ENCODE peak calls at places on chromosomes 2 and 18, in ten cellular contexts. B is GDM1; O is HT1080; A is WTC11; C is stimulated activated CD8-positive, alpha-beta memory T cell treated with anti-CD3 and anti-CD28 coated beads, Interleukin-7, amount 100 ng/mL, for 1 hour; L is dermis blood vessel endothelial cell; Z is IMR-90; F is ACHN; I is stimulated activated CD4-positive, alpha-beta T cell treated with anti-CD3 and anti-CD28 coated beads, Interleukin-15, amount 100 ng/mL, for 24 hours; Y is skeletal muscle cell. S is an unnamed sample.

GRCh38 chr2:98822301-98823164 is 91.6 kb upstream of the MGAT4A start:
- DNase-seq in B (no peak), O (no peak), A (peak), C (peak), L (peak), Z (no peak), F (peak), I (peak), Y (no peak), S (no peak)

GRCh38 chr2:23366720-23367119 is 18.3 kb upstream of the KLHL29 start:
- DNase-seq in B (no peak), O (peak), A (no peak), C (no peak), L (no peak), Z (no peak), F (no peak), I (no peak), Y (no peak), S (no peak)

GRCh38 chr2:26605195-26605968 is 35.8 kb downstream of the CIB4 start:
- DNase-seq in B (peak), O (peak), A (peak), C (no peak), L (peak), Z (peak), F (peak), I (peak), Y (no peak), S (peak)

GRCh38 chr2:182078988-182079602 is 93.4 kb downstream of the PPP1R1C start:
- DNase-seq in B (no peak), O (no peak), A (no peak), C (no peak), L (no peak), Z (no peak), F (no peak), I (no peak), Y (no peak), S (no peak)

GRCh38 chr2:216603010-216603883 is 30.0 kb upstream of the IGFBP2 start:
- DNase-seq in B (no peak), O (no peak), A (no peak), C (no peak), L (no peak), Z (no peak), F (no peak), I (no peak), Y (no peak), S (peak)

GRCh38 chr2:133591164-133591563 is 22.9 kb upstream of the NCKAP5 start:
- DNase-seq in B (no peak), O (no peak), A (no peak), C (no peak), L (peak), Z (no peak), F (no peak), I (no peak), Y (no peak), S (no peak)

GRCh38 chr2:105875241-105875640 is 130.5 kb downstream of the NCK2 start:
- DNase-seq in B (no peak), O (no peak), A (no peak), C (no peak), L (no peak), Z (no peak), F (no peak), I (no peak), Y (no peak), S (no peak)

GRCh38 chr2:232870002-232870765 is at the start of gene SNORC:
- DNase-seq in B (no peak), O (no peak), A (no peak), C (no peak), L (no peak), Z (no peak), F (no peak), I (no peak), Y (no peak), S (no peak)

GRCh38 chr2:208142255-208142924 is 3.6 kb downstream of the CRYGB start:
- DNase-seq in B (no peak), O (no peak), A (no peak), C (no peak), L (peak), Z (peak), F (no peak), I (no peak), Y (no peak), S (no peak)

GRCh38 chr2:171741189-171741588 is 53.9 kb downstream of the DYNC1I2 start:
- DNase-seq in B (no peak), O (peak), A (no peak), C (no peak), L (no peak), Z (peak), F (no peak), I (no peak), Y (no peak), S (peak)

GRCh38 chr18:47758000-47758399 is 172.5 kb downstream of the SMAD2 start:
- DNase-seq in B (no peak), O (no peak), A (no peak), C (no peak), L (peak), Z (no peak), F (peak), I (no peak), Y (no peak), S (peak)

GRCh38 chr2:64277101-64277849 is 133.1 kb upstream of the PELI1 start:
- DNase-seq in B (no peak), O (no peak), A (peak), C (no peak), L (peak), Z (no peak), F (peak), I (no peak), Y (no peak), S (peak)

GRCh38 chr2:128436498-128437180 is 118.0 kb upstream of the HS6ST1 start:
- DNase-seq in B (no peak), O (no peak), A (no peak), C (no peak), L (no peak), Z (no peak), F (no peak), I (no peak), Y (no peak), S (no peak)

GRCh38 chr2:28377984-28378678 is 14.5 kb upstream of the FOSL2 start:
- DNase-seq in B (no peak), O (no peak), A (no peak), C (no peak), L (no peak), Z (no peak), F (no peak), I (no peak), Y (no peak), S (no peak)

GRCh38 chr2:146374505-146374904 is 1470.3 kb upstream of the ACVR2A start:
- DNase-seq in B (no peak), O (no peak), A (no peak), C (no peak), L (no peak), Z (peak), F (no peak), I (no peak), Y (no peak), S (no peak)

GRCh38 chr2:112483047-112483473 is 1.1 kb downstream of the TTL start:
- DNase-seq in B (no peak), O (peak), A (peak), C (no peak), L (peak), Z (peak), F (peak), I (peak), Y (no peak), S (peak)

GRCh38 chr2:70607121-70607551 is 53.5 kb upstream of the TGFA start:
- DNase-seq in B (no peak), O (peak), A (no peak), C (no peak), L (no peak), Z (no peak), F (no peak), I (no peak), Y (peak), S (no peak)

GRCh38 chr2:76679025-76679396 is 843.2 kb downstream of the LRRTM4 start:
- DNase-seq in B (no peak), O (no peak), A (no peak), C (no peak), L (no peak), Z (no peak), F (no peak), I (no peak), Y (no peak), S (no peak)

GRCh38 chr2:204260906-204261305 is 284.4 kb upstream of the PARD3B start:
- DNase-seq in B (no peak), O (no peak), A (no peak), C (no peak), L (no peak), Z (no peak), F (no peak), I (no peak), Y (no peak), S (no peak)

GRCh38 chr2:63865159-63865799 is 23.6 kb downstream of the UGP2 start:
- DNase-seq in B (no peak), O (no peak), A (no peak), C (no peak), L (no peak), Z (peak), F (no peak), I (no peak), Y (no peak), S (no peak)

GRCh38 chr2:128325665-128326181 is 7.1 kb upstream of the HS6ST1 start:
- DNase-seq in B (no peak), O (no peak), A (no peak), C (no peak), L (no peak), Z (no peak), F (no peak), I (no peak), Y (no peak), S (no peak)

GRCh38 chr2:7440985-7441384 is 523.8 kb downstream of the RNF144A start:
- DNase-seq in B (no peak), O (no peak), A (no peak), C (no peak), L (no peak), Z (no peak), F (no peak), I (no peak), Y (no peak), S (no peak)

GRCh38 chr2:72689579-72690170 is 136.2 kb downstream of the EXOC6B start:
- DNase-seq in B (no peak), O (no peak), A (no peak), C (no peak), L (no peak), Z (peak), F (no peak), I (no peak), Y (no peak), S (no peak)

GRCh38 chr18:22691988-22692710 is 241.0 kb upstream of the RBBP8 start:
- DNase-seq in B (no peak), O (peak), A (no peak), C (no peak), L (no peak), Z (peak), F (no peak), I (no peak), Y (peak), S (no peak)

GRCh38 chr2:202687276-202687675 is 52.5 kb downstream of the FAM117B start:
- DNase-seq in B (no peak), O (peak), A (no peak), C (no peak), L (no peak), Z (peak), F (no peak), I (no peak), Y (no peak), S (no peak)

GRCh38 chr18:48904847-48905394 is 45.8 kb downstream of the SMAD7 start:
- DNase-seq in B (no peak), O (no peak), A (no peak), C (no peak), L (no peak), Z (no peak), F (no peak), I (no peak), Y (no peak), S (no peak)

GRCh38 chr2:216450784-216451183 is 38.5 kb downstream of the SMARCAL1 start:
- DNase-seq in B (no peak), O (no peak), A (no peak), C (no peak), L (no peak), Z (no peak), F (no peak), I (no peak), Y (no peak), S (no peak)

GRCh38 chr2:135650721-135651120 is 90.9 kb upstream of the UBXN4 start:
- DNase-seq in B (no peak), O (peak), A (no peak), C (no peak), L (no peak), Z (no peak), F (no peak), I (no peak), Y (no peak), S (no peak)

GRCh38 chr2:164840458-164840929 is 1.1 kb downstream of the COBLL1 start:
- DNase-seq in B (no peak), O (peak), A (peak), C (no peak), L (peak), Z (no peak), F (peak), I (peak), Y (no peak), S (no peak)

GRCh38 chr2:177705511-177705910 is 312.9 kb downstream of the AGPS start:
- DNase-seq in B (no peak), O (no peak), A (no peak), C (no peak), L (no peak), Z (no peak), F (no peak), I (no peak), Y (no peak), S (no peak)

GRCh38 chr2:104878863-104879512 is 25.1 kb downstream of the POU3F3 start:
- DNase-seq in B (no peak), O (no peak), A (no peak), C (no peak), L (no peak), Z (no peak), F (no peak), I (no peak), Y (no peak), S (no peak)

GRCh38 chr2:54572636-54573531 is 116.8 kb downstream of the SPTBN1 start:
- DNase-seq in B (no peak), O (peak), A (no peak), C (no peak), L (peak), Z (peak), F (peak), I (peak), Y (peak), S (no peak)

GRCh38 chr18:75244336-75244735 is 33.7 kb downstream of the TSHZ1 start:
- DNase-seq in B (no peak), O (no peak), A (peak), C (no peak), L (peak), Z (no peak), F (peak), I (no peak), Y (no peak), S (no peak)

GRCh38 chr18:49342690-49343089 is 117.8 kb downstream of the DYM start:
- DNase-seq in B (no peak), O (no peak), A (no peak), C (no peak), L (no peak), Z (peak), F (no peak), I (no peak), Y (no peak), S (no peak)

GRCh38 chr2:143300531-143300930 is 171.3 kb downstream of the ARHGAP15 start:
- DNase-seq in B (no peak), O (no peak), A (no peak), C (no peak), L (no peak), Z (peak), F (no peak), I (no peak), Y (no peak), S (no peak)

GRCh38 chr2:58634653-58635347 is 393.7 kb upstream of the FANCL start:
- DNase-seq in B (no peak), O (peak), A (no peak), C (no peak), L (peak), Z (no peak), F (no peak), I (no peak), Y (no peak), S (no peak)

GRCh38 chr2:181916726-181917377 is 25.3 kb downstream of the ITPRID2 start:
- DNase-seq in B (no peak), O (peak), A (no peak), C (no peak), L (peak), Z (peak), F (no peak), I (no peak), Y (no peak), S (no peak)

GRCh38 chr18:34913837-34914755 is 127.1 kb upstream of the MAPRE2 start:
- DNase-seq in B (no peak), O (peak), A (no peak), C (no peak), L (no peak), Z (peak), F (no peak), I (no peak), Y (peak), S (no peak)

S was measured in OCI-LY7.